ENCODE peak calls at places on chromosomes 11 and 22, in five cellular contexts. M, N, D, L and O are unnamed samples.

GRCh38 chr11:45246241-45246640 is 39.9 kb downstream of the SYT13 start:
- DNase-seq in N (no peak), L (no peak), D (no peak), M (no peak), O (no peak)

GRCh38 chr11:120331301-120331966 is 4.8 kb upstream of the ARHGEF12 start:
- DNase-seq in N (peak), D (no peak), M (peak), L (peak), O (peak)

GRCh38 chr11:2930705-2931415 is 1.6 kb upstream of the PHLDA2 start:
- DNase-seq in D (no peak), N (peak), M (peak), L (no peak), O (no peak)

GRCh38 chr11:35085766-35086165 is 53.2 kb upstream of the CD44 start:
- DNase-seq in M (no peak), D (no peak), L (no peak), N (peak), O (no peak)

GRCh38 chr11:60982184-60982583 is 10.7 kb downstream of the CD6 start:
- DNase-seq in N (no peak), M (no peak), L (no peak), D (no peak), O (no peak)

GRCh38 chr11:72781313-72782080 is 12.3 kb downstream of the STARD10 start:
- DNase-seq in M (peak), N (no peak), L (no peak), D (no peak), O (no peak)

GRCh38 chr11:60377737-60378136 is 595 bp upstream of the MS4A7 start:
- DNase-seq in L (no peak), M (no peak), N (no peak), D (peak), O (no peak)

GRCh38 chr11:58060939-58061672 is 30.4 kb downstream of the OR6Q1 start:
- DNase-seq in L (peak), N (no peak), D (no peak), M (peak), O (no peak)

GRCh38 chr11:4118107-4118506 is 23.5 kb downstream of the RRM1 start:
- DNase-seq in M (peak), D (no peak), N (peak), L (peak), O (no peak)

GRCh38 chr11:65487467-65488272 is 11.2 kb upstream of the MALAT1 start:
- DNase-seq in M (peak), N (peak), D (peak), L (peak), O (peak)
- H3K4me3 ChIP-seq in M (peak), N (peak), D (peak), L (peak), O (peak)

DNA sequence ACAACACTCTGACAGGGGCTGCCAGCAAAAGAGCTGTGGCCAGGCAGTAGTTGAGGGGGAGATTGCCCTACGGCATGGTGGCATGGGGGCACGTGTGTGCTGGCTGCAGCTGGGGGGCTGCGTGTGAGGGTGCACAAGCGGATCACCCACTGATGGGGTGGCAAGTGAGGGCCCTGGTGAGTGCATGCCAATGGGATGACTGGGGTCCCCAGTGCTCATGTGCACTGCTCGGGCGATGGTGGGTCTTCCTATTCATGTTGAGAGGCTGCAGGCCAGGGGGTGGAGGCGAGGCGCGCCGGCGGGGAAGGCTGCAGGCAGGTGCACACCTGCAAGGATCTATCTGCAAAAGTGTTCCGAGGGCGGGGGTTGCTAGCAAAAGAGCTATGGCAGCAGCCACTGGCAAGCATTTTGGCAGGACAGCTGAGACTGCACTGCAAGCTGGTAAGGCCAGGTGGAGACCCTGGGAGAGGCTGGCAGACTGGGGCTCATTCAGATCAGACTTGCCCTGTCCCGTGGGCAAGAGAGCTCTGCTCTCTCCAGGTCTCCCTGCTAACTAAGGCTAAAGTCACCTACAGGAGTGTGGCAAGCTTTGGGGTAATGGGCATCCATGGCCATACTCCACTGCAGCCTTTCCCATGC is 12.0 kb downstream of the OR51I2 start:
- DNase-seq in L (no peak), N (no peak), D (no peak), M (no peak), O (no peak)
- TF ChIP-seq CTCF in L (no peak), N (no peak), D (no peak), M (no peak), O (no peak)

GRCh38 chr22:37485006-37485713 is 1.0 kb downstream of the MFNG start:
- DNase-seq in M (no peak), L (no peak), N (no peak), D (no peak), O (no peak)
- H3K4me3 ChIP-seq in M (no peak), L (no peak), N (no peak), D (peak), O (no peak)

DNA sequence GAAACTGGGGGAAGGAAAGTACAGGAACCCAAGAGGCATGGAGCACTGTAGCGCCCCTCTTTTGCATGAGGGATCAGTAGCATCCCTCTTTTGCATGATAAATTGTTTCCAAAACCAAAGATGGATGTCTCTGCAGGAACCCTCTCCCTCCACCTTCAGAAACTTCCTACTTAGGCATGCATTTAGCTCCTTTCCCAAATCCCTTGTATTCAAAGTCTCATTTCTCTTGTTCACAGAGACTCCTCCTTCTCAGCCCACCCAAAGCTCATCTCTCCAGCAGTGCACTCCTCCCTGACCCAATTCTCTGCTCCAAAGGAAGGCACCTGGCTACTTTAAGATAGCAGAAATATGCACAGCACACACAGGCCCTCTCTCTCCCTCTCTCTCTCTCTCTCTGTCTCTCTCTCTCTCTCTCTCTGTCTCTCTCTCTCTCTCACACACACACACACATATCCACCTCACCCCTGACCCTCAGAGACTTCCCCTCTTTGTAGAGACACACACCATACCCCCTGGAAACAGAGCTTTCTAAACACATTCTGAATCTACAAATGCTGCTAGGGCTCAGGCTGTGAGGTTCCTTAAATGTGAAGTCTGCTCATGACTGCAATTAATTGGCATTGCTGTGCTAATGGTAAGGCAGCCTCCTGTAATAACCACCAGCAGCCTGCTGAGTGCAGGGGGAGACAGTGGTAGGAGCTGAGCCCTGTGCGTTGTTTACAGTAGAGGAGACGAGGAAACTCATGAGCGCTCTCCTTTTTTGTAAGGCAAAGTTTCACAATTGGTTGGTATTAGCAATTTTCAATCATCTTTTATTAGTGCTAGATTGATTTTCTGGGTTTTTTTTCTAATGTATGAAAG is 519.6 kb downstream of the NTM start:
- DNase-seq in L (peak), N (no peak), D (no peak), M (no peak), O (no peak)
- TF ChIP-seq CTCF in L (peak), N (no peak), D (peak), M (no peak), O (no peak)

GRCh38 chr11:66087148-66087908 is 17.3 kb downstream of the PACS1 start:
- DNase-seq in L (no peak), D (no peak), M (no peak), N (no peak), O (no peak)
- H3K4me3 ChIP-seq in L (no peak), D (no peak), M (no peak), N (no peak), O (no peak)

GRCh38 chr11:134987223-134987768 is 575.3 kb upstream of the B3GAT1 start:
- DNase-seq in M (no peak), D (no peak), L (no peak), N (no peak), O (no peak)

GRCh38 chr11:134988495-134988894 is 576.5 kb upstream of the B3GAT1 start:
- DNase-seq in N (no peak), L (no peak), M (no peak), D (no peak), O (no peak)

GRCh38 chr11:134984421-134984820 is 572.4 kb upstream of the B3GAT1 start:
- DNase-seq in L (no peak), D (no peak), M (no peak), N (no peak), O (no peak)

GRCh38 chr11:134993691-134994243 is 581.7 kb upstream of the B3GAT1 start:
- DNase-seq in D (no peak), L (no peak), M (no peak), N (no peak), O (no peak)

DNA sequence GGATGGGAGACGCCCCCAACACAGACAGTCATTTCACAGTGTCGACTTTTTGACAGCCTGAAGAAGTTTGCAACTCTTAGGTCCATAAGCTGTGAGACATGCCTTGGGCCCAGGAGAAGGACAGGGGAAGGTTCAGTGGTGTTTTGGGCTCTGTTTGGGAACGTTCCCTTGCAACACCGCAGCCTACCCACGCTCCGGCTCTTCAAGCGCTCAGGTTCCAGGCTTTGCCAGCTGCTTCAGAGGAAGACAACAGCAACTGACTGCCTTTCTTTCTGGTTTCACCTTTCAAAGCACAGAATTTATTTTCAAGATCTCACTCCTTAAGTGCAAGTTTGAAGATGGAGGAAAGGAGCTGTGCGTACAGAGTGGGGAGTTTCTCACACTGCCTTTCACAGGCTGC is 575.8 kb upstream of the B3GAT1 start:
- DNase-seq in L (no peak), M (no peak), N (no peak), D (no peak), O (no peak)
- TF ChIP-seq CTCF in L (no peak), M (no peak), N (no peak), D (no peak), O (no peak)